ENCODE peak calls at places on chromosome 1, in five cellular contexts. One of them, this sample, is unnamed.

GRCh38 chr1:247370786-247371732 is 39.4 kb upstream of the ZNF496 start:
- DNase-seq in stimulated activated CD8-positive, alpha-beta memory T cell treated with anti-CD3 and anti-CD28 coated beads, Interleukin-15, amount 100 ng/mL, for 4 hours: no peak
- DNase-seq in amygdala: no peak
- DNase-seq in right cardiac atrium: no peak
- DNase-seq in Panc1: no peak
- DNase-seq in this sample: no peak

GRCh38 chr1:26791626-26792025 is 3.9 kb downstream of the PIGV start:
- DNase-seq in Panc1: no peak
- DNase-seq in right cardiac atrium: no peak
- DNase-seq in stimulated activated CD8-positive, alpha-beta memory T cell treated with anti-CD3 and anti-CD28 coated beads, Interleukin-15, amount 100 ng/mL, for 4 hours: no peak
- DNase-seq in amygdala: no peak
- DNase-seq in this sample: no peak

GRCh38 chr1:45945426-45945825 is 142.0 kb downstream of the MAST2 start:
- DNase-seq in Panc1: no peak
- DNase-seq in right cardiac atrium: no peak
- DNase-seq in stimulated activated CD8-positive, alpha-beta memory T cell treated with anti-CD3 and anti-CD28 coated beads, Interleukin-15, amount 100 ng/mL, for 4 hours: no peak
- DNase-seq in amygdala: no peak
- DNase-seq in this sample: no peak

GRCh38 chr1:82875170-82875569 is 1074.4 kb downstream of the ADGRL2 start:
- DNase-seq in amygdala: no peak
- DNase-seq in Panc1: no peak
- DNase-seq in stimulated activated CD8-positive, alpha-beta memory T cell treated with anti-CD3 and anti-CD28 coated beads, Interleukin-15, amount 100 ng/mL, for 4 hours: no peak
- DNase-seq in right cardiac atrium: no peak
- DNase-seq in this sample: no peak

GRCh38 chr1:164728719-164729118 is 169.7 kb downstream of the PBX1 start:
- DNase-seq in Panc1: no peak
- DNase-seq in stimulated activated CD8-positive, alpha-beta memory T cell treated with anti-CD3 and anti-CD28 coated beads, Interleukin-15, amount 100 ng/mL, for 4 hours: no peak
- DNase-seq in right cardiac atrium: no peak
- DNase-seq in amygdala: no peak
- DNase-seq in this sample: no peak

GRCh38 chr1:21289700-21290545 is at the start of gene ECE1:
- DNase-seq in right cardiac atrium: peak
- DNase-seq in Panc1: no peak
- DNase-seq in stimulated activated CD8-positive, alpha-beta memory T cell treated with anti-CD3 and anti-CD28 coated beads, Interleukin-15, amount 100 ng/mL, for 4 hours: no peak
- DNase-seq in amygdala: no peak
- DNase-seq in this sample: peak

GRCh38 chr1:41347276-41347675 is 14.0 kb upstream of the FOXO6 start:
- DNase-seq in Panc1: no peak
- DNase-seq in amygdala: no peak
- DNase-seq in right cardiac atrium: no peak
- DNase-seq in stimulated activated CD8-positive, alpha-beta memory T cell treated with anti-CD3 and anti-CD28 coated beads, Interleukin-15, amount 100 ng/mL, for 4 hours: no peak
- DNase-seq in this sample: no peak

GRCh38 chr1:171486048-171486519 is 754 bp downstream of the PRRC2C start:
- DNase-seq in stimulated activated CD8-positive, alpha-beta memory T cell treated with anti-CD3 and anti-CD28 coated beads, Interleukin-15, amount 100 ng/mL, for 4 hours: peak
- DNase-seq in Panc1: peak
- DNase-seq in right cardiac atrium: peak
- DNase-seq in amygdala: no peak
- DNase-seq in this sample: no peak

GRCh38 chr1:182687361-182687760 is 3.0 kb upstream of the RGS8 start:
- DNase-seq in right cardiac atrium: no peak
- DNase-seq in Panc1: no peak
- DNase-seq in amygdala: no peak
- DNase-seq in stimulated activated CD8-positive, alpha-beta memory T cell treated with anti-CD3 and anti-CD28 coated beads, Interleukin-15, amount 100 ng/mL, for 4 hours: no peak
- DNase-seq in this sample: no peak

GRCh38 chr1:200048244-200048643 is 20.7 kb downstream of the NR5A2 start:
- DNase-seq in right cardiac atrium: no peak
- DNase-seq in stimulated activated CD8-positive, alpha-beta memory T cell treated with anti-CD3 and anti-CD28 coated beads, Interleukin-15, amount 100 ng/mL, for 4 hours: no peak
- DNase-seq in amygdala: no peak
- DNase-seq in Panc1: no peak
- DNase-seq in this sample: no peak

GRCh38 chr1:216076751-216077150 is 346.5 kb downstream of the USH2A start:
- DNase-seq in amygdala: no peak
- DNase-seq in Panc1: no peak
- DNase-seq in stimulated activated CD8-positive, alpha-beta memory T cell treated with anti-CD3 and anti-CD28 coated beads, Interleukin-15, amount 100 ng/mL, for 4 hours: no peak
- DNase-seq in right cardiac atrium: no peak
- DNase-seq in this sample: no peak

GRCh38 chr1:243818978-243819377 is 31.1 kb downstream of the AKT3 start:
- DNase-seq in Panc1: no peak
- DNase-seq in amygdala: no peak
- DNase-seq in stimulated activated CD8-positive, alpha-beta memory T cell treated with anti-CD3 and anti-CD28 coated beads, Interleukin-15, amount 100 ng/mL, for 4 hours: no peak
- DNase-seq in right cardiac atrium: peak
- DNase-seq in this sample: no peak

GRCh38 chr1:156504062-156504813 is 3.7 kb upstream of the MEF2D start:
- DNase-seq in stimulated activated CD8-positive, alpha-beta memory T cell treated with anti-CD3 and anti-CD28 coated beads, Interleukin-15, amount 100 ng/mL, for 4 hours: no peak
- DNase-seq in amygdala: no peak
- DNase-seq in right cardiac atrium: no peak
- DNase-seq in Panc1: peak
- DNase-seq in this sample: no peak

GRCh38 chr1:59687081-59687480 is 127.7 kb upstream of the HOOK1 start:
- DNase-seq in stimulated activated CD8-positive, alpha-beta memory T cell treated with anti-CD3 and anti-CD28 coated beads, Interleukin-15, amount 100 ng/mL, for 4 hours: no peak
- DNase-seq in amygdala: no peak
- DNase-seq in Panc1: no peak
- DNase-seq in right cardiac atrium: no peak
- DNase-seq in this sample: no peak

GRCh38 chr1:175870217-175870616 is 126.8 kb upstream of the TNR start:
- DNase-seq in amygdala: no peak
- DNase-seq in right cardiac atrium: no peak
- DNase-seq in Panc1: no peak
- DNase-seq in stimulated activated CD8-positive, alpha-beta memory T cell treated with anti-CD3 and anti-CD28 coated beads, Interleukin-15, amount 100 ng/mL, for 4 hours: no peak
- DNase-seq in this sample: no peak

GRCh38 chr1:44276901-44277300 is 63.6 kb downstream of the DMAP1 start:
- DNase-seq in amygdala: no peak
- DNase-seq in right cardiac atrium: no peak
- DNase-seq in stimulated activated CD8-positive, alpha-beta memory T cell treated with anti-CD3 and anti-CD28 coated beads, Interleukin-15, amount 100 ng/mL, for 4 hours: no peak
- DNase-seq in Panc1: no peak
- DNase-seq in this sample: no peak

GRCh38 chr1:187931781-187932180 is 1103.0 kb downstream of the PLA2G4A start:
- DNase-seq in stimulated activated CD8-positive, alpha-beta memory T cell treated with anti-CD3 and anti-CD28 coated beads, Interleukin-15, amount 100 ng/mL, for 4 hours: no peak
- DNase-seq in Panc1: no peak
- DNase-seq in amygdala: no peak
- DNase-seq in right cardiac atrium: no peak
- DNase-seq in this sample: no peak

GRCh38 chr1:205578780-205579571 is 52.8 kb downstream of the ELK4 start:
- DNase-seq in stimulated activated CD8-positive, alpha-beta memory T cell treated with anti-CD3 and anti-CD28 coated beads, Interleukin-15, amount 100 ng/mL, for 4 hours: no peak
- DNase-seq in Panc1: no peak
- DNase-seq in right cardiac atrium: no peak
- DNase-seq in amygdala: no peak
- DNase-seq in this sample: no peak

GRCh38 chr1:152185544-152186391 is 26.7 kb upstream of the RPTN start:
- DNase-seq in Panc1: no peak
- DNase-seq in right cardiac atrium: no peak
- DNase-seq in stimulated activated CD8-positive, alpha-beta memory T cell treated with anti-CD3 and anti-CD28 coated beads, Interleukin-15, amount 100 ng/mL, for 4 hours: no peak
- DNase-seq in amygdala: no peak
- DNase-seq in this sample: no peak

GRCh38 chr1:37901191-37901892 is 42.0 kb upstream of the MTF1 start:
- DNase-seq in Panc1: no peak
- DNase-seq in right cardiac atrium: no peak
- DNase-seq in amygdala: no peak
- DNase-seq in stimulated activated CD8-positive, alpha-beta memory T cell treated with anti-CD3 and anti-CD28 coated beads, Interleukin-15, amount 100 ng/mL, for 4 hours: no peak
- DNase-seq in this sample: no peak

GRCh38 chr1:167110586-167110985 is 16.7 kb downstream of the STYXL2 start:
- DNase-seq in Panc1: no peak
- DNase-seq in stimulated activated CD8-positive, alpha-beta memory T cell treated with anti-CD3 and anti-CD28 coated beads, Interleukin-15, amount 100 ng/mL, for 4 hours: no peak
- DNase-seq in amygdala: no peak
- DNase-seq in right cardiac atrium: no peak
- DNase-seq in this sample: no peak

GRCh38 chr1:175969236-175969635 is 225.8 kb upstream of the TNR start:
- DNase-seq in stimulated activated CD8-positive, alpha-beta memory T cell treated with anti-CD3 and anti-CD28 coated beads, Interleukin-15, amount 100 ng/mL, for 4 hours: no peak
- DNase-seq in amygdala: no peak
- DNase-seq in Panc1: no peak
- DNase-seq in right cardiac atrium: no peak
- DNase-seq in this sample: no peak

GRCh38 chr1:61397915-61398314 is 315.6 kb downstream of the NFIA start:
- DNase-seq in amygdala: no peak
- DNase-seq in Panc1: no peak
- DNase-seq in right cardiac atrium: no peak
- DNase-seq in stimulated activated CD8-positive, alpha-beta memory T cell treated with anti-CD3 and anti-CD28 coated beads, Interleukin-15, amount 100 ng/mL, for 4 hours: no peak
- DNase-seq in this sample: no peak

GRCh38 chr1:168687796-168688195 is 41.2 kb downstream of the DPT start:
- DNase-seq in stimulated activated CD8-positive, alpha-beta memory T cell treated with anti-CD3 and anti-CD28 coated beads, Interleukin-15, amount 100 ng/mL, for 4 hours: no peak
- DNase-seq in Panc1: no peak
- DNase-seq in right cardiac atrium: no peak
- DNase-seq in amygdala: no peak
- DNase-seq in this sample: no peak

GRCh38 chr1:30085814-30086770 is 637.3 kb downstream of the MATN1 start:
- DNase-seq in stimulated activated CD8-positive, alpha-beta memory T cell treated with anti-CD3 and anti-CD28 coated beads, Interleukin-15, amount 100 ng/mL, for 4 hours: no peak
- DNase-seq in Panc1: no peak
- DNase-seq in right cardiac atrium: peak
- DNase-seq in amygdala: no peak
- DNase-seq in this sample: peak

GRCh38 chr1:204565617-204566582 is 49.7 kb downstream of the MDM4 start:
- DNase-seq in Panc1: peak
- DNase-seq in stimulated activated CD8-positive, alpha-beta memory T cell treated with anti-CD3 and anti-CD28 coated beads, Interleukin-15, amount 100 ng/mL, for 4 hours: peak
- DNase-seq in right cardiac atrium: peak
- DNase-seq in amygdala: no peak
- DNase-seq in this sample: no peak

GRCh38 chr1:209302777-209303642 is 280.5 kb upstream of the CAMK1G start:
- DNase-seq in right cardiac atrium: no peak
- DNase-seq in Panc1: no peak
- DNase-seq in amygdala: no peak
- DNase-seq in stimulated activated CD8-positive, alpha-beta memory T cell treated with anti-CD3 and anti-CD28 coated beads, Interleukin-15, amount 100 ng/mL, for 4 hours: no peak
- DNase-seq in this sample: no peak

GRCh38 chr1:12141533-12141855 is 25.3 kb upstream of the TNFRSF1B start:
- DNase-seq in stimulated activated CD8-positive, alpha-beta memory T cell treated with anti-CD3 and anti-CD28 coated beads, Interleukin-15, amount 100 ng/mL, for 4 hours: no peak
- DNase-seq in right cardiac atrium: no peak
- DNase-seq in amygdala: no peak
- DNase-seq in Panc1: no peak
- DNase-seq in this sample: peak

GRCh38 chr1:239635276-239635675 is 248.9 kb downstream of the CHRM3 start:
- DNase-seq in right cardiac atrium: no peak
- DNase-seq in Panc1: no peak
- DNase-seq in stimulated activated CD8-positive, alpha-beta memory T cell treated with anti-CD3 and anti-CD28 coated beads, Interleukin-15, amount 100 ng/mL, for 4 hours: no peak
- DNase-seq in amygdala: no peak
- DNase-seq in this sample: no peak

GRCh38 chr1:245701631-245702030 is 546.8 kb downstream of the KIF26B start:
- DNase-seq in right cardiac atrium: no peak
- DNase-seq in Panc1: no peak
- DNase-seq in amygdala: no peak
- DNase-seq in stimulated activated CD8-positive, alpha-beta memory T cell treated with anti-CD3 and anti-CD28 coated beads, Interleukin-15, amount 100 ng/mL, for 4 hours: no peak
- DNase-seq in this sample: no peak

GRCh38 chr1:47853059-47853458 is 144.1 kb downstream of the TRABD2B start:
- DNase-seq in stimulated activated CD8-positive, alpha-beta memory T cell treated with anti-CD3 and anti-CD28 coated beads, Interleukin-15, amount 100 ng/mL, for 4 hours: no peak
- DNase-seq in right cardiac atrium: no peak
- DNase-seq in Panc1: no peak
- DNase-seq in amygdala: no peak
- DNase-seq in this sample: no peak

GRCh38 chr1:111605553-111605952 is 14.0 kb upstream of the RAP1A start:
- DNase-seq in Panc1: no peak
- DNase-seq in amygdala: no peak
- DNase-seq in stimulated activated CD8-positive, alpha-beta memory T cell treated with anti-CD3 and anti-CD28 coated beads, Interleukin-15, amount 100 ng/mL, for 4 hours: no peak
- DNase-seq in right cardiac atrium: peak
- DNase-seq in this sample: no peak

GRCh38 chr1:99648107-99648506 is 2.2 kb downstream of the PALMD start:
- DNase-seq in stimulated activated CD8-positive, alpha-beta memory T cell treated with anti-CD3 and anti-CD28 coated beads, Interleukin-15, amount 100 ng/mL, for 4 hours: no peak
- DNase-seq in right cardiac atrium: peak
- DNase-seq in amygdala: no peak
- DNase-seq in Panc1: no peak
- DNase-seq in this sample: peak